ENCODE peak calls at places on chromosomes 3 and 15, in eight cellular contexts. D is NCI-H2171 treated with DMSO at 0.1 percent for 48 hours; Y is neural progenitor cell; F is progenitor cell of endocrine pancreas; K is NCI-H345; Z is CD8-positive, alpha-beta T cell; T is kidney tubule cell; A is H54. X is an unnamed sample.

GRCh38 chr3:25679166-25679565 is 14.5 kb upstream of the TOP2B start:
- DNase-seq in D (no peak), Y (no peak), T (no peak), K (no peak), F (no peak), A (no peak), Z (no peak), X (no peak)

GRCh38 chr3:65354880-65355279 is 667.1 kb upstream of the ADAMTS9 start:
- DNase-seq in K (no peak), Z (no peak), D (no peak), Y (no peak), A (no peak), F (no peak), T (no peak), X (no peak)

GRCh38 chr3:188697127-188697526 is 474.6 kb upstream of the TPRG1 start:
- DNase-seq in A (no peak), F (no peak), D (no peak), T (peak), Z (no peak), Y (peak), K (no peak), X (no peak)

GRCh38 chr15:95511680-95512079 is 818.8 kb upstream of the NR2F2 start:
- DNase-seq in D (no peak), K (no peak), Y (no peak), F (no peak), Z (no peak), T (no peak), A (no peak), X (no peak)

GRCh38 chr3:131109156-131109555 is 82.5 kb downstream of the NEK11 start:
- DNase-seq in K (no peak), Y (no peak), T (peak), A (no peak), F (no peak), D (no peak), Z (no peak), X (no peak)

GRCh38 chr3:100436951-100437350 is 35.6 kb downstream of the LNP1 start:
- DNase-seq in Y (no peak), T (no peak), D (no peak), F (no peak), K (no peak), Z (no peak), A (no peak), X (no peak)

GRCh38 chr15:50137330-50137761 is 18.3 kb upstream of the ATP8B4 start:
- DNase-seq in D (no peak), A (peak), F (no peak), Y (no peak), K (no peak), T (peak), Z (no peak), X (no peak)

GRCh38 chr3:146067048-146067447 is 93.9 kb downstream of the PLOD2 start:
- DNase-seq in D (no peak), T (peak), K (no peak), F (no peak), Z (no peak), A (no peak), Y (no peak), X (no peak)

GRCh38 chr15:63048986-63049665 is 6.6 kb downstream of the TPM1 start:
- DNase-seq in T (peak), Y (peak), A (no peak), D (peak), F (no peak), Z (peak), K (peak), X (peak)

GRCh38 chr3:179562467-179563297 is at the start of gene ACTL6A:
- DNase-seq in F (peak), T (peak), A (peak), Z (peak), D (peak), Y (peak), K (peak), X (peak)

GRCh38 chr3:78724886-78725285 is 1042.9 kb downstream of the ROBO1 start:
- DNase-seq in Z (no peak), A (no peak), F (no peak), Y (peak), T (no peak), D (no peak), K (no peak), X (no peak)

X was measured in endothelial cell.